ENCODE peak calls at places on chromosome 21, in seven cellular contexts. B is caudate nucleus; O is CD4-positive, alpha-beta memory T cell; Z is mesothelial cell of epicardium; H is spleen; R is astrocyte; A is NCI-H1092. L is an unnamed sample.
A peak's percentile ranks its signal among the peaks of the same experiment; 100 is the strongest.

GRCh38 chr21:30340714-30341573 is 3.5 kb upstream of the KRTAP27-1 start:
- DNase-seq in A (peak; percentile 33), Z (no peak), O (no peak), R (no peak), B (no peak), H (no peak), L (peak; percentile 55)

GRCh38 chr21:26800455-26801454 is 44.5 kb downstream of the ADAMTS1 start:
- DNase-seq in B (no peak), O (no peak), A (no peak), R (no peak), H (no peak), Z (no peak), L (peak; percentile 93)

GRCh38 chr21:39663066-39663465 is 50.3 kb downstream of the B3GALT5 start:
- DNase-seq in O (no peak), B (no peak), A (no peak), H (peak; percentile 61), Z (no peak), R (no peak), L (no peak)

GRCh38 chr21:31354604-31355443 is 10.8 kb upstream of the TIAM1 start:
- DNase-seq in A (no peak), B (no peak), R (peak; percentile 98), Z (no peak), O (peak; percentile 84), H (no peak), L (peak; percentile 92)

GRCh38 chr21:45097827-45098387 is 23.5 kb downstream of the ADARB1 start:
- DNase-seq in B (no peak), Z (no peak), R (no peak), H (no peak), A (no peak), O (no peak), L (no peak)

GRCh38 chr21:27365394-27365793 is 398.5 kb upstream of the ADAMTS5 start:
- DNase-seq in Z (no peak), R (peak; percentile 42), H (no peak), O (no peak), A (no peak), B (no peak), L (peak; percentile 67)

GRCh38 chr21:32578107-32578691 is 7.1 kb downstream of the TCP10L start:
- DNase-seq in Z (no peak), A (no peak), O (peak; percentile 16), H (no peak), R (no peak), B (no peak), L (no peak)

GRCh38 chr21:15809818-15810217 is 80.0 kb downstream of the USP25 start:
- DNase-seq in R (peak; percentile 3), A (no peak), B (no peak), Z (no peak), O (no peak), H (no peak), L (peak; percentile 89)

L was measured in iris pigment epithelial cell.